ENCODE peak calls at places on chromosomes 7 and 10, in four cellular contexts. V is OCI-LY7, J is mammary epithelial cell, O is BJ. M is an unnamed sample.
A peak's percentile ranks its signal among the peaks of the same experiment; 100 is the strongest.

GRCh38 chr7:76071316-76072242 is 23.7 kb downstream of the MDH2 start:
- DNase-seq in O (no peak), J (no peak), V (no peak), M (no peak)

GRCh38 chr7:106793015-106793651 is 71.9 kb upstream of the PIK3CG start:
- DNase-seq in V (peak; percentile 70), O (no peak), J (peak; percentile 12), M (no peak)

GRCh38 chr7:91424372-91424771 is 160.1 kb downstream of the FZD1 start:
- DNase-seq in J (no peak), O (no peak), V (no peak), M (no peak)

GRCh38 chr7:129886184-129886817 is 66.5 kb downstream of the UBE2H start:
- DNase-seq in V (no peak), O (no peak), J (no peak), M (no peak)

GRCh38 chr10:30829921-30830671 is 200.5 kb upstream of the LYZL2 start:
- DNase-seq in J (no peak), V (no peak), O (no peak), M (no peak)

GRCh38 chr7:151810434-151811232 is 66.3 kb downstream of the PRKAG2 start:
- DNase-seq in O (no peak), J (no peak), V (no peak), M (no peak)

GRCh38 chr10:95268438-95268837 is 22.4 kb downstream of the PDLIM1 start:
- DNase-seq in V (no peak), J (peak; percentile 63), O (no peak), M (no peak)

GRCh38 chr10:48880016-48880705 is 59.5 kb downstream of the LRRC18 start:
- DNase-seq in V (no peak), O (no peak), J (no peak), M (no peak)

GRCh38 chr7:919114-919442 is 35.4 kb downstream of the ADAP1 start:
- DNase-seq in O (no peak), J (no peak), V (no peak), M (no peak)

GRCh38 chr10:122388287-122388997 is 13.9 kb downstream of the PLEKHA1 start:
- DNase-seq in O (no peak), V (no peak), J (no peak), M (no peak)

GRCh38 chr7:35035511-35035921 is 1.8 kb downstream of the DPY19L1 start:
- DNase-seq in V (peak; percentile 54), O (no peak), J (peak; percentile 47), M (no peak)

GRCh38 chr10:59027975-59028640 is 148.3 kb upstream of the PHYHIPL start:
- DNase-seq in V (no peak), O (no peak), J (peak; percentile 40), M (no peak)

GRCh38 chr7:141362580-141363435 is 188.4 kb upstream of the AGK start:
- DNase-seq in O (peak; percentile 18), V (no peak), J (peak; percentile 47), M (peak; percentile 21)

GRCh38 chr10:13414855-13415254 is 66.8 kb upstream of the SEPHS1 start:
- DNase-seq in V (no peak), J (peak; percentile 26), O (no peak), M (no peak)

GRCh38 chr7:110442386-110442837 is 648.5 kb upstream of the LRRN3 start:
- DNase-seq in V (peak; percentile 18), O (no peak), J (peak; percentile 40), M (no peak)

GRCh38 chr10:133011883-133012282 is 69.5 kb upstream of the CFAP46 start:
- DNase-seq in J (no peak), V (no peak), O (no peak), M (no peak)

GRCh38 chr7:134520130-134520529 is 7.2 kb upstream of the AKR1B10 start:
- DNase-seq in J (no peak), O (no peak), V (no peak), M (no peak)

GRCh38 chr7:131302876-131303707 is 24.6 kb upstream of the MKLN1 start:
- DNase-seq in V (peak; percentile 37), O (no peak), J (peak; percentile 38), M (no peak)

GRCh38 chr7:73597978-73598782 is 19.8 kb upstream of the TBL2 start:
- DNase-seq in V (no peak), J (no peak), O (no peak), M (no peak)

GRCh38 chr7:68547181-68547580 is 1051.1 kb upstream of the AUTS2 start:
- DNase-seq in O (no peak), V (no peak), J (no peak), M (no peak)

GRCh38 chr7:28296571-28297483 is 115.5 kb upstream of the CREB5 start:
- DNase-seq in V (peak; percentile 31), O (no peak), J (peak; percentile 18), M (no peak)

GRCh38 chr7:24788956-24789576 is 31.8 kb upstream of the GSDME start:
- DNase-seq in O (no peak), J (peak; percentile 57), V (no peak), M (no peak)

GRCh38 chr10:77428776-77429395 is 208.7 kb downstream of the KCNMA1 start:
- DNase-seq in J (peak; percentile 53), O (no peak), V (no peak), M (peak; percentile 68)

GRCh38 chr7:30255096-30255769 is 29.2 kb upstream of the ZNRF2 start:
- DNase-seq in V (no peak), O (no peak), J (no peak), M (no peak)

GRCh38 chr10:110226555-110226925 is 19.1 kb downstream of the MXI1 start:
- DNase-seq in J (peak; percentile 85), O (no peak), V (peak; percentile 89), M (peak; percentile 61)

GRCh38 chr7:14754631-14755030 is 147.9 kb downstream of the DGKB start:
- DNase-seq in O (no peak), V (no peak), J (peak; percentile 54), M (no peak)

GRCh38 chr10:127398967-127399350 is 150.2 kb upstream of the NPS start:
- DNase-seq in J (no peak), O (no peak), V (no peak), M (no peak)

GRCh38 chr7:19989906-19990305 is 216.5 kb upstream of the TMEM196 start:
- DNase-seq in O (no peak), V (no peak), J (no peak), M (no peak)

GRCh38 chr10:103851261-103851660 is 4.1 kb downstream of the SH3PXD2A start:
- DNase-seq in J (no peak), O (no peak), V (no peak), M (no peak)

GRCh38 chr7:73820013-73820412 is 10.8 kb upstream of the CLDN4 start:
- DNase-seq in V (no peak), J (no peak), O (no peak), M (no peak)

GRCh38 chr7:73463966-73464365 is 30.4 kb downstream of the FZD9 start:
- DNase-seq in J (no peak), O (no peak), V (no peak), M (no peak)

GRCh38 chr10:50397312-50398140 is 146.2 kb upstream of the ASAH2 start:
- DNase-seq in O (no peak), J (no peak), V (no peak), M (no peak)

GRCh38 chr10:117944676-117945447 is 101.9 kb downstream of the RAB11FIP2 start:
- DNase-seq in O (no peak), J (no peak), V (no peak), M (no peak)

GRCh38 chr7:157652161-157652953 is 315.6 kb downstream of the DNAJB6 start:
- DNase-seq in V (no peak), O (no peak), J (no peak), M (no peak)

GRCh38 chr10:121310151-121310711 is 288.0 kb downstream of the FGFR2 start:
- DNase-seq in V (no peak), J (peak; percentile 65), O (no peak), M (no peak)

DNA sequence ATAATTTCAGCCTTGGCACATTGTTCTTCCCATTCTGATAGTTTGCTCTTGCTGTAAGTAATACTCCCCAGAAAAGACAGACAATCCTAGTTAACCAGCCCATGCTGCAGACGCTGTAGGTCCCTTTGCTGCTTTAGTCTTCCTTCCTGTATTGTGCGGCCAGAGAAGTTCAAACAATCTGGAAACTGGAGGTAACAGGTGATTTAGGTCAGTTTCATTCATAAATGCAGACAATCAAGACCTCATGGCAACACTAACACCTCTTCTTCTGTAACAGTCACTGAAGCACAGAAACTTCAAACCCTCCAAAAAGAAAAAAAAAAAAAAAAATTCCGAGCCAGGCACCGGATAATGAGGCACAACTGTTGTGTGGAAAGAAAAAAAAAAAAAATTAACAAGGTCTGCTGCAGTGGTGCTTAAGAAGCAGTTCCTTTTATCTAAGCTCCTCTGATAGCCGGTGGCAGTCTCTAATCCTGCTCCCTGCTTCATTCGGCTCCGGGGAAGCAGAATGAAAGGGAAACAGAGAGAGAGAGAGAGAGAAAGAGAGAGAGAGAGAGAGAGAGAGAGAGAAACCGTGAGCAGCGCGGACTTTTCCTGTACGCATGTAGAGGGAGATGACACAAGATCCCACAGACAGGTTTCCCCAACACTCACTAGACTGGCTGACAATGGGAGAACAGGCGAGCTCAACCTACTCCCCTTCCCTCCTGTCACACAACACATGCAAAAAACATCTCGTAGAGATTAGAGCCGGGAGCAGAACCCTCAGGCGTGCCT is at the start of gene SEMA3A:
- DNase-seq in V (no peak), J (peak; percentile 93), O (no peak), M (peak; percentile 56)
- TF ChIP-seq CTCF in V (no peak), J (no peak), O (no peak), M (no peak)

GRCh38 chr10:70328018-70328417 is 44.2 kb upstream of the NPFFR1 start:
- DNase-seq in O (no peak), J (no peak), V (no peak), M (no peak)
- H3K4me3 ChIP-seq in O (no peak overlapping the region), J (no peak overlapping the region), V (no peak overlapping the region), M (no peak overlapping the region)

DNA sequence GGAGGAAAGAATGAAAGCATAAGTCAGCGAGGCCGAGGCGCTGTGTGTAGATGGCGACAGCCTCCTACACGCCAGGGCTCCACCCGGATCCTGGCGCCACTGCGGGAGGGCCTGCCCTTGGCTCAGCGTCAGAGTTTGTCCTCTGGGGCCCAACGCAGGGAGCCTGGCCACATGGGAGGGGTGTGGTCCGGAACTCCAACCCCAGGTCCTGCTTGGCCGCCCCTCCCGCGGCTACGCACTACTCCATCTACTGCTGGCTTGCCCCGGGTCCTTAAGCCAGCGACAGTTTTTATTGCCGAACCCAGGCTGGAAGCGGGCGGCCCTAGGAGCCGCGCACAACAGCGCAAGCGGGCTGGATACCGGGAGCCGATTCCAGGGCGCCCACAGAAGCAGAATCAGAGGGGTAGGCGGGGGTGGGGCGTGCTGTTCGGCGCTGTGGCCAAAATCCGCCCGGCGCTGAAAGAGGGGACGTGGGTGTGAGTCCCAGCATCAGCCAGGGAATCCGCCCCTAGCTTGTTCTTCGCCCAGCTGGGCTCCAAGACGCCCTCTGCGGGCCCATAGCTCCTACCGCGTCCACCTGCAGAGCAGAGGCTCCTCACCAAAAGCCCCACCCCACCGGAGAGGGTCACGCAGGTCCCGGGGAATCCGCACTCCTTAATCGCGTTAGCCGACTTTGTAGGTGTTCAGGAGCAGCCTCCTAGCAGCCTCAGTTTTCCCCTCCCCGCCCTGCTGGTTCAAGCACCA is 4.5 kb downstream of the KAZALD1 start:
- DNase-seq in V (peak; percentile 71), J (peak; percentile 64), O (no peak), M (no peak)
- TF ChIP-seq CTCF in V (peak; percentile 71), J (peak; percentile 70), O (peak; percentile 69), M (peak; percentile 68)

DNA sequence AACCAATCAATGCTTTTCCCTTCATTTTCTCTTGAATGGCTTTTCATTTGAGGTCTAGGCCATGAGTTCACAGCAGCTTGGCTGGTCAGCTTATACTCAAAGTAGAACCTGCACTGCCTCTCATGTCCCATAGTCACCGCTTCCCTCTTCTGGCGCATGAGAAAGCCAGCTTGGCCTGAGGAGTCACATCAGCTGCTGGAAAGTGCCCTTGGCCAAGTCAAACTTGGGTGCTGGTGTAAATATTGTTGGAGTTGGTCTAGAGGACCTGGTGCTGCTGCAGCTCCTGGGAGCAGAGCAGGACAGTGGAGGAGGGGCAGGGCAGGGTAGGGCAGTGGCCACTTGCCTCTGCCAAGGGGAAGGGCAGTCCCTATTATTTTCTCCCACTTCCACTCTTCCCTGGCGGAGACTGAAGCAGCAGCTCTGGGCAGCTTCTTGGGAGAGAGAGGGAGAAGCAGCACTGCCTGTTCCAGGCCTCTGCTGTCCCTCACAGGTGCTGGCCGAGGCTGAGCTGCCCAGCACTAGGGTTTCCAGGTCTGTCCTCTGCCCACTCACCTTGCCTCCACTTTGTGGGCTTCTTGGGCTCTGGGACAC is 12.8 kb downstream of the UBE2D4 start:
- DNase-seq in J (no peak), V (no peak), O (no peak), M (no peak)
- H3K4me3 ChIP-seq in J (no peak overlapping the region), V (no peak overlapping the region), O (no peak overlapping the region), M (no peak overlapping the region)